ENCODE peak calls at places on chromosome 19, in six cellular contexts. V is activated CD4-positive, alpha-beta T cell treated with anti-CD3 and anti-CD28 coated beads, Interleukin-2, amount 50 U/mL, for 4 hours; B is islet precursor cell; I is activated T-helper 1 cell treated with anti-CD3 and anti-CD28 coated beads, Interleukin-12 subunit alpha, Interleukin-12 subunit beta, Interleukin-2, Interleukin-4 antibody, amounts not matched to agents 30 ng/mL and 10 ng/mL and 1 ng/mL, durations not matched to agents 14 hours and 24 hours and 36 hours; K is NCI-H2107; C is HFF-Myc. O is an unnamed sample.

GRCh38 chr19:3450796-3451411 is 29.4 kb downstream of the SMIM24 start:
- DNase-seq in C (peak), K (no peak), I (no peak), B (peak), V (no peak), O (no peak)

GRCh38 chr19:13962738-13963602 is 10.7 kb downstream of the DCAF15 start:
- DNase-seq in B (peak), V (no peak), K (no peak), I (no peak), C (no peak), O (no peak)

GRCh38 chr19:19578241-19578640 is 40.2 kb downstream of the CILP2 start:
- DNase-seq in C (no peak), K (no peak), I (no peak), B (no peak), V (no peak), O (peak)

GRCh38 chr19:5172859-5173577 is 167.6 kb downstream of the PTPRS start:
- DNase-seq in I (no peak), C (peak), K (no peak), B (no peak), V (no peak), O (no peak)

GRCh38 chr19:58279042-58279924 is 528 bp downstream of the ZNF8 start:
- DNase-seq in C (peak), K (no peak), V (peak), I (peak), B (peak), O (peak)

GRCh38 chr19:46728693-46729339 is 11.9 kb upstream of the PRKD2 start:
- DNase-seq in V (peak), C (no peak), K (peak), B (peak), I (peak), O (no peak)

GRCh38 chr19:35123573-35123972 is 8.0 kb downstream of the FXYD3 start:
- DNase-seq in K (no peak), I (no peak), B (no peak), V (no peak), C (no peak), O (no peak)

GRCh38 chr19:409006-409514 is at the start of gene C2CD4C:
- DNase-seq in B (no peak), C (no peak), V (peak), K (no peak), I (no peak), O (no peak)

GRCh38 chr19:18649371-18650047 is 12.7 kb downstream of the KLHL26 start:
- DNase-seq in B (peak), I (no peak), K (no peak), V (no peak), C (no peak), O (no peak)

GRCh38 chr19:18438331-18439024 is 545 bp upstream of the ISYNA1 start:
- DNase-seq in V (no peak), B (peak), C (no peak), I (no peak), K (no peak), O (no peak)

GRCh38 chr19:9467161-9467560 is 31.3 kb downstream of the ZNF560 start:
- DNase-seq in K (no peak), C (no peak), V (no peak), I (no peak), B (no peak), O (no peak)

GRCh38 chr19:48868196-48868886 is at the start of gene PLEKHA4:
- DNase-seq in I (no peak), K (no peak), C (no peak), V (no peak), B (peak), O (no peak)

GRCh38 chr19:52542984-52543664 is 15.7 kb downstream of the ZNF808 start:
- DNase-seq in V (no peak), B (no peak), C (no peak), I (peak), K (no peak), O (no peak)

GRCh38 chr19:8396563-8397203 is 6.5 kb downstream of the RAB11B start:
- DNase-seq in B (peak), I (peak), K (no peak), V (peak), C (peak), O (no peak)

GRCh38 chr19:52689804-52690394 is 44.9 kb downstream of the ZNF611 start:
- DNase-seq in V (peak), K (no peak), B (peak), I (peak), C (no peak), O (peak)

GRCh38 chr19:1521636-1522035 is 2.2 kb upstream of the PLK5 start:
- DNase-seq in K (no peak), C (no peak), V (no peak), I (no peak), B (no peak), O (no peak)

GRCh38 chr19:10404888-10405808 is 1.8 kb upstream of the CDC37 start:
- DNase-seq in B (no peak), V (peak), C (no peak), K (no peak), I (peak), O (no peak)

GRCh38 chr19:4149518-4150288 is 3.7 kb upstream of the CREB3L3 start:
- DNase-seq in K (no peak), V (no peak), I (no peak), C (no peak), B (no peak), O (no peak)

GRCh38 chr19:29672933-29673336 is 7.7 kb downstream of the PLEKHF1 start:
- DNase-seq in I (peak), C (no peak), V (peak), K (no peak), B (no peak), O (no peak)

GRCh38 chr19:12364391-12365093 is 941 bp downstream of the ZNF442 start:
- DNase-seq in I (no peak), K (no peak), V (no peak), C (no peak), B (peak), O (no peak)

GRCh38 chr19:18609717-18610051 is 3.0 kb upstream of the TMEM59L start:
- DNase-seq in K (no peak), I (no peak), V (no peak), B (no peak), C (no peak), O (no peak)

GRCh38 chr19:1110809-1111640 is 7.2 kb downstream of the GPX4 start:
- DNase-seq in V (no peak), C (no peak), I (no peak), B (no peak), K (no peak), O (no peak)

GRCh38 chr19:40908981-40909380 is 26.9 kb upstream of the CYP2A7 start:
- DNase-seq in C (no peak), I (no peak), V (no peak), K (no peak), B (no peak), O (no peak)

GRCh38 chr19:40240332-40240731 is 13.8 kb upstream of the CCNP start:
- DNase-seq in I (no peak), V (no peak), K (no peak), C (no peak), B (no peak), O (no peak)

GRCh38 chr19:12772323-12772722 is 3.0 kb downstream of the HOOK2 start:
- DNase-seq in I (no peak), C (no peak), V (no peak), K (no peak), B (no peak), O (no peak)

GRCh38 chr19:15400521-15401396 is 18.0 kb downstream of the AKAP8L start:
- DNase-seq in C (no peak), B (no peak), K (no peak), I (no peak), V (no peak), O (no peak)

GRCh38 chr19:14472202-14472961 is 2.8 kb downstream of the PTGER1 start:
- DNase-seq in C (no peak), K (peak), I (peak), B (peak), V (peak), O (peak)

GRCh38 chr19:40466219-40467006 is at the start of gene SPTBN4:
- DNase-seq in I (peak), V (peak), B (no peak), C (no peak), K (no peak), O (no peak)

GRCh38 chr19:18424122-18424889 is 5.1 kb downstream of the SSBP4 start:
- DNase-seq in V (no peak), C (no peak), B (no peak), I (no peak), K (no peak), O (no peak)

GRCh38 chr19:38799104-38799503 is 10.1 kb downstream of the LGALS7B start:
- DNase-seq in V (no peak), I (no peak), K (no peak), C (no peak), B (no peak), O (no peak)

GRCh38 chr19:38064661-38065425 is 157.8 kb downstream of the SIPA1L3 start:
- DNase-seq in I (no peak), V (no peak), B (no peak), C (no peak), K (no peak), O (no peak)

GRCh38 chr19:51359294-51359693 is 6.9 kb downstream of the ETFB start:
- DNase-seq in K (no peak), I (no peak), V (no peak), C (no peak), B (peak), O (no peak)

GRCh38 chr19:13597625-13598024 is 91.3 kb upstream of the CACNA1A start:
- DNase-seq in C (peak), K (peak), B (peak), V (peak), I (peak), O (peak)

O was measured in NCI-H1436.